ENCODE peak calls at places on chromosome 21, in six cellular contexts. One of them, this sample, is unnamed.

GRCh38 chr21:17693801-17694200 is 81.1 kb upstream of the BTG3 start:
- DNase-seq in Panc1: no peak
- DNase-seq in HFF-Myc: no peak
- DNase-seq in choroid plexus epithelial cell: no peak
- DNase-seq in neuronal stem cell: no peak
- DNase-seq in CD4-positive, alpha-beta memory T cell: no peak
- DNase-seq in this sample: no peak

GRCh38 chr21:34989337-34990151 is 59.6 kb downstream of the RUNX1 start:
- DNase-seq in Panc1: no peak
- DNase-seq in HFF-Myc: no peak
- DNase-seq in choroid plexus epithelial cell: peak
- DNase-seq in neuronal stem cell: no peak
- DNase-seq in CD4-positive, alpha-beta memory T cell: no peak
- DNase-seq in this sample: no peak

GRCh38 chr21:15742052-15742451 is 12.3 kb downstream of the USP25 start:
- DNase-seq in Panc1: no peak
- DNase-seq in HFF-Myc: no peak
- DNase-seq in choroid plexus epithelial cell: peak
- DNase-seq in neuronal stem cell: no peak
- DNase-seq in CD4-positive, alpha-beta memory T cell: no peak
- DNase-seq in this sample: no peak

GRCh38 chr21:46551636-46552241 is 53.1 kb downstream of the S100B start:
- DNase-seq in Panc1: no peak
- DNase-seq in HFF-Myc: no peak
- DNase-seq in choroid plexus epithelial cell: no peak
- DNase-seq in neuronal stem cell: no peak
- DNase-seq in CD4-positive, alpha-beta memory T cell: no peak
- DNase-seq in this sample: no peak

GRCh38 chr21:25501996-25502665 is 105.2 kb downstream of the MRPL39 start:
- DNase-seq in Panc1: no peak
- DNase-seq in HFF-Myc: no peak
- DNase-seq in choroid plexus epithelial cell: no peak
- DNase-seq in neuronal stem cell: no peak
- DNase-seq in CD4-positive, alpha-beta memory T cell: no peak
- DNase-seq in this sample: no peak

GRCh38 chr21:46662367-46662654 is 26.8 kb downstream of the PRMT2 start:
- DNase-seq in Panc1: no peak
- DNase-seq in HFF-Myc: no peak
- DNase-seq in choroid plexus epithelial cell: no peak
- DNase-seq in neuronal stem cell: no peak
- DNase-seq in CD4-positive, alpha-beta memory T cell: no peak
- DNase-seq in this sample: no peak

GRCh38 chr21:19853709-19854575 is 1144.3 kb upstream of the NCAM2 start:
- DNase-seq in Panc1: no peak
- DNase-seq in HFF-Myc: no peak
- DNase-seq in choroid plexus epithelial cell: no peak
- DNase-seq in neuronal stem cell: no peak
- DNase-seq in CD4-positive, alpha-beta memory T cell: no peak
- DNase-seq in this sample: no peak

GRCh38 chr21:31752967-31753366 is 21.0 kb upstream of the SCAF4 start:
- DNase-seq in Panc1: no peak
- DNase-seq in HFF-Myc: no peak
- DNase-seq in choroid plexus epithelial cell: no peak
- DNase-seq in neuronal stem cell: no peak
- DNase-seq in CD4-positive, alpha-beta memory T cell: no peak
- DNase-seq in this sample: no peak

GRCh38 chr21:31310750-31311149 is 33.3 kb downstream of the TIAM1 start:
- DNase-seq in Panc1: no peak
- DNase-seq in HFF-Myc: no peak
- DNase-seq in choroid plexus epithelial cell: peak
- DNase-seq in neuronal stem cell: no peak
- DNase-seq in CD4-positive, alpha-beta memory T cell: no peak
- DNase-seq in this sample: no peak

GRCh38 chr21:35257413-35257812 is 208.3 kb upstream of the RUNX1 start:
- DNase-seq in Panc1: peak
- DNase-seq in HFF-Myc: peak
- DNase-seq in choroid plexus epithelial cell: peak
- DNase-seq in neuronal stem cell: no peak
- DNase-seq in CD4-positive, alpha-beta memory T cell: no peak
- DNase-seq in this sample: peak

GRCh38 chr21:17438642-17439041 is 74.2 kb upstream of the CXADR start:
- DNase-seq in Panc1: no peak
- DNase-seq in HFF-Myc: no peak
- DNase-seq in choroid plexus epithelial cell: no peak
- DNase-seq in neuronal stem cell: peak
- DNase-seq in CD4-positive, alpha-beta memory T cell: no peak
- DNase-seq in this sample: no peak

GRCh38 chr21:16573581-16573980 is 843.8 kb downstream of the USP25 start:
- DNase-seq in Panc1: no peak
- DNase-seq in HFF-Myc: no peak
- DNase-seq in choroid plexus epithelial cell: peak
- DNase-seq in neuronal stem cell: no peak
- DNase-seq in CD4-positive, alpha-beta memory T cell: no peak
- DNase-seq in this sample: peak

GRCh38 chr21:35058058-35058457 is 9.0 kb upstream of the RUNX1 start:
- DNase-seq in Panc1: no peak
- DNase-seq in HFF-Myc: no peak
- DNase-seq in choroid plexus epithelial cell: no peak
- DNase-seq in neuronal stem cell: no peak
- DNase-seq in CD4-positive, alpha-beta memory T cell: no peak
- DNase-seq in this sample: no peak

GRCh38 chr21:33908760-33909159 is 6.8 kb downstream of the ATP5PO start:
- DNase-seq in Panc1: no peak
- DNase-seq in HFF-Myc: no peak
- DNase-seq in choroid plexus epithelial cell: no peak
- DNase-seq in neuronal stem cell: no peak
- DNase-seq in CD4-positive, alpha-beta memory T cell: no peak
- DNase-seq in this sample: no peak

GRCh38 chr21:41316641-41317392 is at the start of gene FAM3B:
- DNase-seq in Panc1: no peak
- DNase-seq in HFF-Myc: no peak
- DNase-seq in choroid plexus epithelial cell: no peak
- DNase-seq in neuronal stem cell: peak
- DNase-seq in CD4-positive, alpha-beta memory T cell: no peak
- DNase-seq in this sample: no peak

GRCh38 chr21:25689226-25689625 is 45.5 kb downstream of the ATP5PF start:
- DNase-seq in Panc1: no peak
- DNase-seq in HFF-Myc: no peak
- DNase-seq in choroid plexus epithelial cell: no peak
- DNase-seq in neuronal stem cell: no peak
- DNase-seq in CD4-positive, alpha-beta memory T cell: no peak
- DNase-seq in this sample: no peak

GRCh38 chr21:34843562-34843961 is 174.8 kb downstream of the CLIC6 start:
- DNase-seq in Panc1: no peak
- DNase-seq in HFF-Myc: no peak
- DNase-seq in choroid plexus epithelial cell: peak
- DNase-seq in neuronal stem cell: no peak
- DNase-seq in CD4-positive, alpha-beta memory T cell: no peak
- DNase-seq in this sample: no peak

GRCh38 chr21:19011448-19011847 is 607.9 kb upstream of the TMPRSS15 start:
- DNase-seq in Panc1: no peak
- DNase-seq in HFF-Myc: no peak
- DNase-seq in choroid plexus epithelial cell: no peak
- DNase-seq in neuronal stem cell: no peak
- DNase-seq in CD4-positive, alpha-beta memory T cell: no peak
- DNase-seq in this sample: no peak

GRCh38 chr21:18529253-18529652 is 125.7 kb upstream of the TMPRSS15 start:
- DNase-seq in Panc1: peak
- DNase-seq in HFF-Myc: no peak
- DNase-seq in choroid plexus epithelial cell: peak
- DNase-seq in neuronal stem cell: no peak
- DNase-seq in CD4-positive, alpha-beta memory T cell: no peak
- DNase-seq in this sample: peak

GRCh38 chr21:37249112-37249904 is 17.8 kb downstream of the VPS26C start:
- DNase-seq in Panc1: no peak
- DNase-seq in HFF-Myc: no peak
- DNase-seq in choroid plexus epithelial cell: no peak
- DNase-seq in neuronal stem cell: no peak
- DNase-seq in CD4-positive, alpha-beta memory T cell: no peak
- DNase-seq in this sample: no peak

GRCh38 chr21:33943293-33943692 is 27.7 kb upstream of the ATP5PO start:
- DNase-seq in Panc1: no peak
- DNase-seq in HFF-Myc: no peak
- DNase-seq in choroid plexus epithelial cell: no peak
- DNase-seq in neuronal stem cell: no peak
- DNase-seq in CD4-positive, alpha-beta memory T cell: no peak
- DNase-seq in this sample: no peak

GRCh38 chr21:34649400-34649799 is 19.4 kb upstream of the CLIC6 start:
- DNase-seq in Panc1: no peak
- DNase-seq in HFF-Myc: no peak
- DNase-seq in choroid plexus epithelial cell: no peak
- DNase-seq in neuronal stem cell: no peak
- DNase-seq in CD4-positive, alpha-beta memory T cell: no peak
- DNase-seq in this sample: no peak

GRCh38 chr21:31182231-31183129 is 144.2 kb upstream of the KRTAP19-8 start:
- DNase-seq in Panc1: no peak
- DNase-seq in HFF-Myc: no peak
- DNase-seq in choroid plexus epithelial cell: no peak
- DNase-seq in neuronal stem cell: no peak
- DNase-seq in CD4-positive, alpha-beta memory T cell: peak
- DNase-seq in this sample: no peak

GRCh38 chr21:18178509-18178908 is 66.1 kb upstream of the CHODL start:
- DNase-seq in Panc1: no peak
- DNase-seq in HFF-Myc: no peak
- DNase-seq in choroid plexus epithelial cell: no peak
- DNase-seq in neuronal stem cell: no peak
- DNase-seq in CD4-positive, alpha-beta memory T cell: no peak
- DNase-seq in this sample: no peak

GRCh38 chr21:31397939-31398338 is 53.9 kb upstream of the TIAM1 start:
- DNase-seq in Panc1: no peak
- DNase-seq in HFF-Myc: no peak
- DNase-seq in choroid plexus epithelial cell: no peak
- DNase-seq in neuronal stem cell: no peak
- DNase-seq in CD4-positive, alpha-beta memory T cell: peak
- DNase-seq in this sample: no peak

GRCh38 chr21:34526618-34527290 is 14.7 kb upstream of the KCNE1 start:
- DNase-seq in Panc1: peak
- DNase-seq in HFF-Myc: peak
- DNase-seq in choroid plexus epithelial cell: peak
- DNase-seq in neuronal stem cell: peak
- DNase-seq in CD4-positive, alpha-beta memory T cell: no peak
- DNase-seq in this sample: peak

GRCh38 chr21:35648512-35648911 is 411.8 kb downstream of the SETD4 start:
- DNase-seq in Panc1: no peak
- DNase-seq in HFF-Myc: no peak
- DNase-seq in choroid plexus epithelial cell: no peak
- DNase-seq in neuronal stem cell: no peak
- DNase-seq in CD4-positive, alpha-beta memory T cell: no peak
- DNase-seq in this sample: no peak

GRCh38 chr21:27703806-27704205 is 736.9 kb upstream of the ADAMTS5 start:
- DNase-seq in Panc1: no peak
- DNase-seq in HFF-Myc: peak
- DNase-seq in choroid plexus epithelial cell: no peak
- DNase-seq in neuronal stem cell: no peak
- DNase-seq in CD4-positive, alpha-beta memory T cell: no peak
- DNase-seq in this sample: no peak
- H3K4me3 ChIP-seq in Panc1: no peak
- H3K4me3 ChIP-seq in HFF-Myc: no peak
- H3K4me3 ChIP-seq in choroid plexus epithelial cell: no peak
- H3K4me3 ChIP-seq in neuronal stem cell: no peak
- H3K4me3 ChIP-seq in CD4-positive, alpha-beta memory T cell: no peak
- H3K4me3 ChIP-seq in this sample: no peak

DNA sequence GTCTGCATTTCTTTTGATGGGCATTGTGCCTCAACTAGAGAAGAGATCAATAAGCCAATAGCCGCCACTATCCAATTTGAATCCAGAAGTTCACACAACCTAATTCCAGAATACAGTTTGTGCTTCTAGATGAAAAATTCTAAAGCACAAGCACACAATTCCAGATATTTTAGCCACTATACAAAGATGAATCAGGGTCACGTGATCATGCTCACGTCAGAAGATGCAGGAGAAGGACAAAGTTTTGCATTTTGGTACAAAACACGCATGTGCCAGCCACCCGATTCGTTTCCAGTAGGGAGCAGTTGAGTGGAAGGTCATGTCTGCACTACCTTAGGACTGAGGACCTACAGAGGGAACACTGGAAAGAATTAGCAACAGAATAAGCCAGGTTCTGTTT is 3.6 kb downstream of the KCNJ15 start:
- DNase-seq in Panc1: no peak
- DNase-seq in HFF-Myc: no peak
- DNase-seq in choroid plexus epithelial cell: no peak
- DNase-seq in neuronal stem cell: no peak
- DNase-seq in CD4-positive, alpha-beta memory T cell: no peak
- DNase-seq in this sample: no peak
- H3K4me3 ChIP-seq in Panc1: no peak
- H3K4me3 ChIP-seq in HFF-Myc: no peak
- H3K4me3 ChIP-seq in choroid plexus epithelial cell: no peak
- H3K4me3 ChIP-seq in neuronal stem cell: no peak
- H3K4me3 ChIP-seq in CD4-positive, alpha-beta memory T cell: no peak
- H3K4me3 ChIP-seq in this sample: no peak

GRCh38 chr21:44931501-44932365 is 8.1 kb upstream of the SLX9 start:
- DNase-seq in Panc1: no peak
- DNase-seq in HFF-Myc: no peak
- DNase-seq in choroid plexus epithelial cell: no peak
- DNase-seq in neuronal stem cell: no peak
- DNase-seq in CD4-positive, alpha-beta memory T cell: no peak
- DNase-seq in this sample: no peak

GRCh38 chr21:44929799-44930542 is 9.3 kb upstream of the ITGB2 start:
- DNase-seq in Panc1: no peak
- DNase-seq in HFF-Myc: no peak
- DNase-seq in choroid plexus epithelial cell: no peak
- DNase-seq in neuronal stem cell: no peak
- DNase-seq in CD4-positive, alpha-beta memory T cell: no peak
- DNase-seq in this sample: no peak

GRCh38 chr21:44929242-44929798 is 8.6 kb upstream of the ITGB2 start:
- DNase-seq in Panc1: no peak
- DNase-seq in HFF-Myc: no peak
- DNase-seq in choroid plexus epithelial cell: no peak
- DNase-seq in neuronal stem cell: no peak
- DNase-seq in CD4-positive, alpha-beta memory T cell: no peak
- DNase-seq in this sample: no peak

GRCh38 chr21:44931137-44931500 is 8.7 kb upstream of the SLX9 start:
- DNase-seq in Panc1: no peak
- DNase-seq in HFF-Myc: no peak
- DNase-seq in choroid plexus epithelial cell: peak
- DNase-seq in neuronal stem cell: no peak
- DNase-seq in CD4-positive, alpha-beta memory T cell: no peak
- DNase-seq in this sample: no peak

GRCh38 chr21:44930543-44930981 is 9.3 kb upstream of the SLX9 start:
- DNase-seq in Panc1: no peak
- DNase-seq in HFF-Myc: no peak
- DNase-seq in choroid plexus epithelial cell: no peak
- DNase-seq in neuronal stem cell: no peak
- DNase-seq in CD4-positive, alpha-beta memory T cell: peak
- DNase-seq in this sample: no peak
- H3K4me3 ChIP-seq in Panc1: no peak
- H3K4me3 ChIP-seq in HFF-Myc: no peak
- H3K4me3 ChIP-seq in choroid plexus epithelial cell: no peak
- H3K4me3 ChIP-seq in neuronal stem cell: no peak
- H3K4me3 ChIP-seq in CD4-positive, alpha-beta memory T cell: peak
- H3K4me3 ChIP-seq in this sample: no peak

GRCh38 chr21:32844653-32845443 is 73.3 kb upstream of the PAXBP1 start:
- DNase-seq in Panc1: no peak
- DNase-seq in HFF-Myc: no peak
- DNase-seq in choroid plexus epithelial cell: peak
- DNase-seq in neuronal stem cell: no peak
- DNase-seq in CD4-positive, alpha-beta memory T cell: no peak
- DNase-seq in this sample: peak

GRCh38 chr21:32844076-32844475 is 72.5 kb upstream of the PAXBP1 start:
- DNase-seq in Panc1: no peak
- DNase-seq in HFF-Myc: no peak
- DNase-seq in choroid plexus epithelial cell: no peak
- DNase-seq in neuronal stem cell: no peak
- DNase-seq in CD4-positive, alpha-beta memory T cell: no peak
- DNase-seq in this sample: no peak

GRCh38 chr21:32843561-32843960 is 72.0 kb upstream of the PAXBP1 start:
- DNase-seq in Panc1: no peak
- DNase-seq in HFF-Myc: no peak
- DNase-seq in choroid plexus epithelial cell: no peak
- DNase-seq in neuronal stem cell: no peak
- DNase-seq in CD4-positive, alpha-beta memory T cell: no peak
- DNase-seq in this sample: no peak
- H3K4me3 ChIP-seq in Panc1: no peak
- H3K4me3 ChIP-seq in HFF-Myc: no peak
- H3K4me3 ChIP-seq in choroid plexus epithelial cell: no peak
- H3K4me3 ChIP-seq in neuronal stem cell: no peak
- H3K4me3 ChIP-seq in CD4-positive, alpha-beta memory T cell: no peak
- H3K4me3 ChIP-seq in this sample: no peak

This sample was measured in skeletal muscle cell.